ENCODE peak calls at places on chromosomes 16 and 17, in ten cellular contexts. One of them, this sample, is unnamed.

GRCh38 chr16:66695935-66696668 is 441 bp downstream of the CMTM4 start:
- DNase-seq in esophagus squamous epithelium: no peak
- DNase-seq in IMR-90: no peak
- DNase-seq in tibial nerve: no peak
- DNase-seq in heart left ventricle: no peak
- DNase-seq in gastrocnemius medialis: no peak
- DNase-seq in esophagus muscularis mucosa: no peak
- DNase-seq in stomach: peak; percentile 73
- DNase-seq in GM12878: no peak
- DNase-seq in right lobe of liver: peak; percentile 54
- DNase-seq in this sample: peak; percentile 33

GRCh38 chr17:27915715-27916114 is 22.6 kb upstream of the LYRM9 start:
- DNase-seq in gastrocnemius medialis: no peak
- DNase-seq in IMR-90: no peak
- DNase-seq in heart left ventricle: no peak
- DNase-seq in GM12878: no peak
- DNase-seq in esophagus muscularis mucosa: no peak
- DNase-seq in tibial nerve: no peak
- DNase-seq in stomach: no peak
- DNase-seq in right lobe of liver: no peak
- DNase-seq in esophagus squamous epithelium: no peak
- DNase-seq in this sample: no peak

GRCh38 chr17:4449736-4450135 is 16.0 kb downstream of the SPNS3 start:
- DNase-seq in IMR-90: no peak
- DNase-seq in tibial nerve: no peak
- DNase-seq in stomach: peak; percentile 44
- DNase-seq in heart left ventricle: no peak
- DNase-seq in GM12878: no peak
- DNase-seq in esophagus squamous epithelium: no peak
- DNase-seq in esophagus muscularis mucosa: no peak
- DNase-seq in gastrocnemius medialis: no peak
- DNase-seq in right lobe of liver: no peak
- DNase-seq in this sample: no peak

GRCh38 chr16:13863075-13863765 is 56.7 kb upstream of the ERCC4 start:
- DNase-seq in gastrocnemius medialis: no peak
- DNase-seq in GM12878: no peak
- DNase-seq in tibial nerve: no peak
- DNase-seq in stomach: no peak
- DNase-seq in heart left ventricle: no peak
- DNase-seq in esophagus squamous epithelium: no peak
- DNase-seq in right lobe of liver: no peak
- DNase-seq in IMR-90: no peak
- DNase-seq in esophagus muscularis mucosa: no peak
- DNase-seq in this sample: no peak

GRCh38 chr16:47777191-47777590 is 316.1 kb downstream of the PHKB start:
- DNase-seq in esophagus muscularis mucosa: no peak
- DNase-seq in right lobe of liver: no peak
- DNase-seq in tibial nerve: no peak
- DNase-seq in IMR-90: peak; percentile 41
- DNase-seq in gastrocnemius medialis: no peak
- DNase-seq in stomach: no peak
- DNase-seq in heart left ventricle: no peak
- DNase-seq in esophagus squamous epithelium: no peak
- DNase-seq in GM12878: no peak
- DNase-seq in this sample: no peak

GRCh38 chr17:75701288-75701687 is 20.0 kb upstream of the ITGB4 start:
- DNase-seq in IMR-90: no peak
- DNase-seq in gastrocnemius medialis: no peak
- DNase-seq in right lobe of liver: no peak
- DNase-seq in esophagus muscularis mucosa: no peak
- DNase-seq in GM12878: no peak
- DNase-seq in esophagus squamous epithelium: no peak
- DNase-seq in heart left ventricle: no peak
- DNase-seq in tibial nerve: no peak
- DNase-seq in stomach: no peak
- DNase-seq in this sample: no peak

GRCh38 chr17:47257651-47258339 is 4.2 kb downstream of the ITGB3 start:
- DNase-seq in tibial nerve: no peak
- DNase-seq in heart left ventricle: no peak
- DNase-seq in GM12878: no peak
- DNase-seq in IMR-90: peak; percentile 72
- DNase-seq in esophagus muscularis mucosa: no peak
- DNase-seq in gastrocnemius medialis: no peak
- DNase-seq in stomach: no peak
- DNase-seq in right lobe of liver: no peak
- DNase-seq in esophagus squamous epithelium: no peak
- DNase-seq in this sample: no peak

GRCh38 chr17:67021196-67021595 is 23.2 kb upstream of the CACNG1 start:
- DNase-seq in stomach: no peak
- DNase-seq in gastrocnemius medialis: no peak
- DNase-seq in right lobe of liver: no peak
- DNase-seq in esophagus muscularis mucosa: no peak
- DNase-seq in GM12878: no peak
- DNase-seq in IMR-90: no peak
- DNase-seq in tibial nerve: no peak
- DNase-seq in esophagus squamous epithelium: no peak
- DNase-seq in heart left ventricle: no peak
- DNase-seq in this sample: no peak

GRCh38 chr16:88769617-88770458 is 15.2 kb downstream of the PIEZO1 start:
- DNase-seq in tibial nerve: no peak
- DNase-seq in stomach: no peak
- DNase-seq in right lobe of liver: no peak
- DNase-seq in heart left ventricle: no peak
- DNase-seq in gastrocnemius medialis: no peak
- DNase-seq in GM12878: no peak
- DNase-seq in IMR-90: no peak
- DNase-seq in esophagus squamous epithelium: no peak
- DNase-seq in esophagus muscularis mucosa: no peak
- DNase-seq in this sample: no peak

GRCh38 chr16:88767546-88767945 is 17.5 kb downstream of the PIEZO1 start:
- DNase-seq in tibial nerve: no peak
- DNase-seq in gastrocnemius medialis: no peak
- DNase-seq in right lobe of liver: no peak
- DNase-seq in IMR-90: no peak
- DNase-seq in GM12878: no peak
- DNase-seq in heart left ventricle: no peak
- DNase-seq in esophagus squamous epithelium: no peak
- DNase-seq in stomach: no peak
- DNase-seq in esophagus muscularis mucosa: no peak
- DNase-seq in this sample: no peak

GRCh38 chr16:88770459-88771293 is 14.3 kb downstream of the PIEZO1 start:
- DNase-seq in esophagus muscularis mucosa: no peak
- DNase-seq in tibial nerve: no peak
- DNase-seq in heart left ventricle: peak; percentile 76
- DNase-seq in GM12878: no peak
- DNase-seq in right lobe of liver: no peak
- DNase-seq in esophagus squamous epithelium: no peak
- DNase-seq in IMR-90: peak; percentile 87
- DNase-seq in stomach: peak; percentile 40
- DNase-seq in gastrocnemius medialis: no peak
- DNase-seq in this sample: no peak

GRCh38 chr16:88766975-88767374 is 18.0 kb downstream of the PIEZO1 start:
- DNase-seq in gastrocnemius medialis: no peak
- DNase-seq in IMR-90: no peak
- DNase-seq in right lobe of liver: no peak
- DNase-seq in esophagus squamous epithelium: no peak
- DNase-seq in stomach: no peak
- DNase-seq in tibial nerve: no peak
- DNase-seq in heart left ventricle: no peak
- DNase-seq in GM12878: no peak
- DNase-seq in esophagus muscularis mucosa: no peak
- DNase-seq in this sample: no peak

DNA sequence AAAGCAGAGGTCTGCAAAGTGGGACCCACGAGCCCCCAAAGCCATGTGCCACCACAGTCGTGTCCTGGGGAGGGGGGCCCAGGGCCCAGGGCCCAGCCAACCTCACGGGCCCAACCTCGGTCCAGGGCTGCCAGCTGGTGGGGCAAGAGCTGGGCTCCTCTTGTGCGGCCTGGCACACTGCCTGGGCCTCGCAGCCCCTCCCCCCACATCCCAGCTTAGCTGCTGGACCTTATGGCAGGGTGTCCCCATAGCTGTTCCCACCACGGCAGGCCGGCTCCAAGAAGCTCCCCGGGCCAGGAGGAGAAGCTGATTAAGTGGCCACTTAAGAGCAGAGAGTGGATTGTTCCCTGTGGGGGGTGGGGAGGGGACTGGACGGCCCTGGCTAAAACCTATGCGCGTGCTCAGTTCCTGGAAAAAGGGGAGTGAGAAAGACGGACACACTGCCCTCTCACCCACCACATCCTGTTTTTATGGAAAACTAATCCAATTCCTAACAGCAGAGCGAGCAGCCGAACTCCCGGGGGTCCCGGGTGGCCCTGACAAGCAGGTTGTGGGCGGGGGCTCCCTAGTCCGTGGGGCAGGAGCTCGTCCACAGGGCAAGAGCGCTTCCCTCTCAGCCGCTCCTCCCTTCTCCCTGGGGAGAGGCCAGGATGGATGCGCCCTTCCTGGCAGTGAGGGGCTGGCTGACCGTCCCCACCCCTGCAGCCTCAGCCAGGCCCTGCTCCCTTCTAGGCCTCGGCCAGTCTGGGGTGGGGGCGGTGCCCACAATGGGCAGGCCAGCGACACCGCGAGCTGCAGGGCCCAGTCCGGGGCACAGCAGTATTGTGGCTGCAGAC is 16.8 kb downstream of the PIEZO1 start:
- DNase-seq in gastrocnemius medialis: no peak
- DNase-seq in tibial nerve: no peak
- DNase-seq in stomach: no peak
- DNase-seq in IMR-90: peak; percentile 57
- DNase-seq in esophagus muscularis mucosa: no peak
- DNase-seq in esophagus squamous epithelium: no peak
- DNase-seq in right lobe of liver: peak; percentile 81
- DNase-seq in heart left ventricle: no peak
- DNase-seq in GM12878: no peak
- DNase-seq in this sample: peak; percentile 70
- H3K4me3 ChIP-seq in gastrocnemius medialis: no peak overlapping the region
- H3K4me3 ChIP-seq in tibial nerve: no peak overlapping the region
- H3K4me3 ChIP-seq in stomach: peak overlapping the region; percentile 29
- H3K4me3 ChIP-seq in IMR-90: no peak overlapping the region
- H3K4me3 ChIP-seq in esophagus muscularis mucosa: peak overlapping the region; percentile 25
- H3K4me3 ChIP-seq in esophagus squamous epithelium: peak overlapping the region; percentile 37
- H3K4me3 ChIP-seq in right lobe of liver: no peak overlapping the region
- H3K4me3 ChIP-seq in heart left ventricle: no peak overlapping the region
- H3K4me3 ChIP-seq in GM12878: no peak overlapping the region
- H3K4me3 ChIP-seq in this sample: peak overlapping the region; percentile 14

GRCh38 chr16:56988161-56988947 is 1.0 kb upstream of the NLRC5 start:
- DNase-seq in heart left ventricle: no peak
- DNase-seq in stomach: no peak
- DNase-seq in gastrocnemius medialis: no peak
- DNase-seq in GM12878: no peak
- DNase-seq in right lobe of liver: peak; percentile 46
- DNase-seq in esophagus squamous epithelium: no peak
- DNase-seq in tibial nerve: peak; percentile 24
- DNase-seq in esophagus muscularis mucosa: no peak
- DNase-seq in IMR-90: peak; percentile 37
- DNase-seq in this sample: peak; percentile 34

GRCh38 chr16:56990407-56991286 is 1.3 kb downstream of the NLRC5 start:
- DNase-seq in GM12878: no peak
- DNase-seq in stomach: no peak
- DNase-seq in right lobe of liver: peak; percentile 27
- DNase-seq in heart left ventricle: no peak
- DNase-seq in IMR-90: no peak
- DNase-seq in esophagus squamous epithelium: no peak
- DNase-seq in gastrocnemius medialis: no peak
- DNase-seq in esophagus muscularis mucosa: no peak
- DNase-seq in tibial nerve: no peak
- DNase-seq in this sample: no peak

GRCh38 chr16:56987692-56988091 is 1.7 kb upstream of the NLRC5 start:
- DNase-seq in right lobe of liver: no peak
- DNase-seq in gastrocnemius medialis: no peak
- DNase-seq in GM12878: no peak
- DNase-seq in stomach: no peak
- DNase-seq in heart left ventricle: no peak
- DNase-seq in IMR-90: no peak
- DNase-seq in esophagus muscularis mucosa: no peak
- DNase-seq in tibial nerve: no peak
- DNase-seq in esophagus squamous epithelium: no peak
- DNase-seq in this sample: no peak

GRCh38 chr16:56989988-56990387 is 631 bp downstream of the NLRC5 start:
- DNase-seq in IMR-90: no peak
- DNase-seq in GM12878: no peak
- DNase-seq in tibial nerve: no peak
- DNase-seq in esophagus muscularis mucosa: no peak
- DNase-seq in esophagus squamous epithelium: no peak
- DNase-seq in right lobe of liver: peak; percentile 24
- DNase-seq in gastrocnemius medialis: no peak
- DNase-seq in stomach: no peak
- DNase-seq in heart left ventricle: no peak
- DNase-seq in this sample: no peak

GRCh38 chr16:56988948-56989945 is at the start of gene NLRC5:
- DNase-seq in stomach: peak; percentile 92
- DNase-seq in right lobe of liver: peak; percentile 91
- DNase-seq in IMR-90: peak; percentile 78
- DNase-seq in GM12878: no peak
- DNase-seq in esophagus muscularis mucosa: peak; percentile 95
- DNase-seq in heart left ventricle: peak; percentile 86
- DNase-seq in gastrocnemius medialis: peak; percentile 48
- DNase-seq in tibial nerve: peak; percentile 81
- DNase-seq in esophagus squamous epithelium: peak; percentile 36
- DNase-seq in this sample: peak; percentile 84
- TF ChIP-seq POLR2A in stomach: no peak
- TF ChIP-seq POLR2A in right lobe of liver: peak; percentile 89
- TF ChIP-seq POLR2A in IMR-90: no peak
- TF ChIP-seq POLR2A in GM12878: peak; percentile 87
- TF ChIP-seq POLR2A in esophagus muscularis mucosa: peak; percentile 41
- TF ChIP-seq POLR2A in heart left ventricle: peak; percentile 84
- TF ChIP-seq POLR2A in gastrocnemius medialis: peak; percentile 76
- TF ChIP-seq POLR2A in tibial nerve: peak; percentile 77
- TF ChIP-seq POLR2A in esophagus squamous epithelium: peak; percentile 80
- TF ChIP-seq POLR2A in this sample: peak; percentile 54

DNA sequence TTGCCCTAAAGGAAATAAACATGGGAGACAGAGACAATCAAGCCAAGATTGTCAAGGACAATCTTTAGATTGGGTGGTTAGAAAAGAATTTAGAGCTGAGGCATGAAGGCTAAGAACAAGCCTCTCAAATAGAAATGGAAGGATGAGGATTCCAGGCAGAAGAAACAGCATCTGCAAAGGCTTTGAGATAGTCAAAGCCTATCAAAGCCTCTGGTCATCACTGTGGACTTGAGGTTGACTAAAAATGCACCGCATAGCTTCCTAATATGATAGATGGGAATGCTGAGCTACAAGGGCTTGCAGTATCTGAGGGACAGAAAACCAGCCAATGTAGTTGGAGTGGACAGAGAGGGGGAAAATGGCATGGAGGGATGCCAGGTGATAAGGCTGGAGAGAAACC is 109.8 kb upstream of the FAM20A start:
- DNase-seq in GM12878: no peak
- DNase-seq in right lobe of liver: no peak
- DNase-seq in gastrocnemius medialis: no peak
- DNase-seq in tibial nerve: no peak
- DNase-seq in stomach: no peak
- DNase-seq in IMR-90: no peak
- DNase-seq in esophagus muscularis mucosa: no peak
- DNase-seq in heart left ventricle: no peak
- DNase-seq in esophagus squamous epithelium: no peak
- DNase-seq in this sample: no peak
- H3K4me3 ChIP-seq in GM12878: no peak overlapping the region
- H3K4me3 ChIP-seq in right lobe of liver: no peak overlapping the region
- H3K4me3 ChIP-seq in gastrocnemius medialis: no peak overlapping the region
- H3K4me3 ChIP-seq in tibial nerve: no peak overlapping the region
- H3K4me3 ChIP-seq in stomach: no peak overlapping the region
- H3K4me3 ChIP-seq in IMR-90: no peak overlapping the region
- H3K4me3 ChIP-seq in esophagus muscularis mucosa: no peak overlapping the region
- H3K4me3 ChIP-seq in heart left ventricle: no peak overlapping the region
- H3K4me3 ChIP-seq in esophagus squamous epithelium: no peak overlapping the region
- H3K4me3 ChIP-seq in this sample: no peak overlapping the region

DNA sequence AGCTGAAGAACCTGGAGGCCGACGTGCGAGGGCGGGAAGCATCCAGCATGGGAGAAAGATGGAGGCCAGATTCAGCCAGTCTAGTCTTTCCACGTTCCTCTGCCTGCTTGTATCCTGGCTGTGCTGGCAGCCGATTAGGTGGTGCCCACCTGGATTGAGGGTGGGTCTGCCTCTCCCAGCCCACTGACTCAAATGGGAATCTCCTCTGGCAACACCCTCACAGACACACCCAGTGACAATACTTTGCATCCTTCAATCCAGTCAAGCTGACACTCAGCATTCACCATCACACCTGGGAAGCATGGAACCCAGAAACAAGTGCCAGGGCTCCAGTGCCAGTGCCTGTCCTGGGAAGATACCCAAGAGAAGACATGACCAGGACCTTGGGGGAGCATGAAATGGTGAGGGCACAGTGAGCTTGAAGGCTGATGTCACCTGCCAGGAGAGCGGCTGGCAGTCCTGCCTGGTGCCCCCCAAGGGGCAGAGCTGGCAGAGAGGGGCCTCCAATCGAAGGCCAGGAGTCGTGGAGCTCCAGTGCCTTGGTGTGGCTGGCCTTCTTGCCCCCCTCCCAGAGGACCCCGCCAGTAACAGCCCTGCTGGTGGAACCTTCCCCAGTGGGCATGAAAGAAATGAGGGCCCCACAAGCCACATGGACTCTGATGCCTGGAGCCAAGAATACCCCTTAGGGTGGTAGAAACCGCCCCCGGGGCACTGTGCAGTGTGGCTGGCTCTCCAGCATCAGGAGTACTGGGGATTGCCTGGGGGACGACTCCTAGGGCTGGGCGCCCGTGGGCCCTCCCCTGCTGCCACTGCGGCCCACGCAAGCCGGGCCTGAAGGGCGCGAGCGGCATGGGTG is 643 bp upstream of the NPB start:
- DNase-seq in gastrocnemius medialis: no peak
- DNase-seq in tibial nerve: no peak
- DNase-seq in right lobe of liver: no peak
- DNase-seq in heart left ventricle: no peak
- DNase-seq in esophagus squamous epithelium: no peak
- DNase-seq in GM12878: no peak
- DNase-seq in IMR-90: no peak
- DNase-seq in esophagus muscularis mucosa: no peak
- DNase-seq in stomach: no peak
- DNase-seq in this sample: no peak
- TF ChIP-seq POLR2A in gastrocnemius medialis: no peak
- TF ChIP-seq POLR2A in tibial nerve: no peak
- TF ChIP-seq POLR2A in right lobe of liver: no peak
- TF ChIP-seq POLR2A in heart left ventricle: no peak
- TF ChIP-seq POLR2A in esophagus squamous epithelium: no peak
- TF ChIP-seq POLR2A in GM12878: peak; percentile 29
- TF ChIP-seq POLR2A in IMR-90: no peak
- TF ChIP-seq POLR2A in esophagus muscularis mucosa: no peak
- TF ChIP-seq POLR2A in stomach: no peak
- TF ChIP-seq POLR2A in this sample: no peak

This sample was measured in ovary.